ENCODE peak calls at places on chromosomes 5 and 9, in ten cellular contexts. J, V, I, G, Z, S, L, K, F and X are unnamed samples.

GRCh38 chr5:150573867-150574817 is 66.2 kb downstream of the NDST1 start:
- DNase-seq in J (no peak), V (no peak), I (no peak), G (no peak), Z (no peak), S (peak; percentile 26), L (no peak), K (peak; percentile 40), F (no peak), X (no peak)

GRCh38 chr5:7392401-7393024 is 3.4 kb upstream of the ADCY2 start:
- DNase-seq in J (no peak), V (no peak), I (no peak), G (no peak), Z (no peak), S (no peak), L (no peak), K (no peak), F (no peak), X (peak; percentile 72)

GRCh38 chr5:67003373-67003905 is 193.2 kb downstream of the CD180 start:
- DNase-seq in J (no peak), V (no peak), I (no peak), G (no peak), Z (no peak), S (no peak), L (no peak), K (no peak), F (no peak), X (no peak)

GRCh38 chr5:150515446-150515845 is 7.5 kb downstream of the NDST1 start:
- DNase-seq in J (no peak), V (peak; percentile 67), I (no peak), G (no peak), Z (no peak), S (peak; percentile 54), L (no peak), K (no peak), F (no peak), X (no peak)

GRCh38 chr5:62305358-62305714 is 670 bp upstream of the KIF2A start:
- DNase-seq in J (no peak), V (no peak), I (no peak), G (no peak), Z (no peak), S (no peak), L (no peak), K (no peak), F (no peak), X (no peak)

GRCh38 chr5:591746-592145 is 20.4 kb upstream of the CEP72 start:
- DNase-seq in J (no peak), V (peak; percentile 15), I (no peak), G (no peak), Z (no peak), S (no peak), L (peak; percentile 32), K (no peak), F (no peak), X (no peak)

GRCh38 chr5:110477923-110478322 is 248.5 kb downstream of the TMEM232 start:
- DNase-seq in J (peak; percentile 4), V (no peak), I (no peak), G (no peak), Z (no peak), S (no peak), L (no peak), K (no peak), F (no peak), X (no peak)

GRCh38 chr9:100229561-100229960 is 123.2 kb downstream of the TEX10 start:
- DNase-seq in J (no peak), V (no peak), I (no peak), G (no peak), Z (no peak), S (no peak), L (no peak), K (no peak), F (no peak), X (no peak)

GRCh38 chr9:30932226-30932625 is 1452.2 kb upstream of the ACO1 start:
- DNase-seq in J (peak; percentile 6), V (no peak), I (no peak), G (no peak), Z (no peak), S (no peak), L (no peak), K (no peak), F (no peak), X (no peak)

GRCh38 chr9:4596165-4596922 is 65.8 kb upstream of the PLPP6 start:
- DNase-seq in J (no peak), V (no peak), I (no peak), G (no peak), Z (no peak), S (no peak), L (no peak), K (no peak), F (no peak), X (no peak)
- H3K27ac ChIP-seq in J (no peak overlapping the region), V (peak overlapping the region; percentile 0), I (no peak overlapping the region), G (peak overlapping the region; percentile 66), Z (peak overlapping the region; percentile 28), S (no peak overlapping the region), L (no peak overlapping the region), K (no peak overlapping the region), F (no peak overlapping the region), X (no peak overlapping the region)

GRCh38 chr5:131563434-131564228 is 71.4 kb downstream of the RAPGEF6 start:
- DNase-seq in J (peak; percentile 13), V (no peak), I (no peak), G (no peak), Z (no peak), S (no peak), L (no peak), K (no peak), F (no peak), X (no peak)
- TF ChIP-seq CTCF in J (no peak), V (no peak), I (no peak), G (no peak), Z (no peak), S (no peak), L (no peak), K (no peak), F (no peak), X (no peak)

DNA sequence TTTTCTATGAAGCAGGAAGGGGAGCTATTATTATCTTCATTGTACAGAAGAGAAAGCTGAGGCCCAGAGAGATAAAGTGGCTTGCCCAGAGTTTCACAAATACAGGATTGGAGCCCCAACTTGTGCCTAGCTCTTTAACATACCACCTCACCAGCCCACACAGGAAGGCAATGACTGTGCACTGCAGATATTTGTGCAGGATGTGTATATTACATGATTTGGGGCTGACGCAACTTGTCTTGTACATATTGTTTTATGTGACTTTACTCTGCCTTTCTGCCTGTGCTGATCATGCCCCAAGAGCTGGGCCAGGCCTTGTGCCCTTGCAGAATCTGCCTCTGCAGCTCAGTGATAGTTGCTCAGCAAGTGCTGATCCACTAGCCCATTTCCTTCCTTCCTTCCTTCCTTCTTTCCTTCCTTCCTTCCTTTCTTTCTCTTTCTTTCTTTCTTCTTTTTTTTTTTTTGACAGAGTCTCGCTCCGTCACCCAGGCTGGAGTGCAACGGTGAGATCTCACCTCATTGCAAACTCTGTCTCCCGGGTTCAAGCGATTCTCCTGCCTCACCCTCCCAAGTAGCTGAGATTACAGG is 106.6 kb upstream of the TBCA start:
- DNase-seq in J (peak; percentile 50), V (no peak), I (no peak), G (no peak), Z (no peak), S (no peak), L (no peak), K (no peak), F (no peak), X (no peak)
- H3K27ac ChIP-seq in J (peak overlapping the region; percentile 4), V (no peak overlapping the region), I (no peak overlapping the region), G (no peak overlapping the region), Z (no peak overlapping the region), S (no peak overlapping the region), L (no peak overlapping the region), K (no peak overlapping the region), F (no peak overlapping the region), X (no peak overlapping the region)

DNA sequence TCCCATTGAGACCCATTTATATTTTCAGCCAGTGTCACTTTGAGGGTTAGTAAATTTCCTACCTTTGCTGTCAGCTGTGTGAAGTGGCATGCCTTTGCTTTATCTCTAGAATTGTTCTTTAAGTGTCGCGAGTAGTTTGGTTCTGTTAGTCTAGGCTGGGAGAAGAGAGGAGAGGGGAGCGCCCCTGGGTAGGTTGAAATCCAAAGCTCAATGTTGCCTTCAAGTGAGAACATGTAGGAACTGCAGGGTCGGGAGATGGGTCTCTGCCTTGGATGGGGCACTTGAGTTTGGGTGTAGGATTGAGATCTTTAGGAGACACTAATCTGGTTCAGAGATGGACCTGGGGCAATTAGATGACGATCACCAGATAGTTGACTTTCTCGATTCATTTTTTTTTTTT is 46.3 kb downstream of the STC2 start:
- DNase-seq in J (no peak), V (no peak), I (no peak), G (no peak), Z (no peak), S (no peak), L (no peak), K (no peak), F (no peak), X (no peak)
- TF ChIP-seq CTCF in J (no peak), V (no peak), I (peak; percentile 49), G (no peak), Z (peak; percentile 55), S (no peak), L (no peak), K (no peak), F (no peak), X (no peak)

DNA sequence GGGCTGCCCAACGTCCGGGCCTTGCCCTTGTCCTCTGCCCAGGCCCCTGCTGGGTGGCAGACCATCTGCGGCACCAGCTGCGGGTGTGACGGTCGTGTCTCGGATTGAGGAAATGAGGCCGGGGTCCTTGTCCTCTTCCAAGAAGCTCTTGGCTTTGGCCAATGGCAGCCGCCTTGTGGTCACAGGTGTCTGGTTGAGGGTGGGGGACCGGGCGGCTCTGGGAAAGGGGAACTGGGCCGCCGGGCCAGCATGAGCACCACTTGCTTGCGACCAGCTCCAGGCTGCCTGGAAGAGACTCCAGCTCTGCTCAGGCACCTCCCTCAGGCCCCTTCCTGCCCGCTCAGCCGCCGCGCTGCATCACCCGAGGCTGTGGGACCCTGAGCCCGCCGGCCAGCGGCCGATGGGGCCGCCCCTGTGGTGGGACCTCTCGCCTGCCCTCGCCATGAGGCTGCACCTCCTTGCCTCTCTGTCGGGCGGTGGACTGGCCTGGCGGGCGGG is 59.7 kb downstream of the RXRA start:
- DNase-seq in J (no peak), V (no peak), I (no peak), G (no peak), Z (no peak), S (no peak), L (no peak), K (no peak), F (no peak), X (no peak)
- H3K27ac ChIP-seq in J (peak overlapping the region; percentile 99), V (peak overlapping the region; percentile 75), I (no peak overlapping the region), G (peak overlapping the region; percentile 91), Z (peak overlapping the region; percentile 87), S (no peak overlapping the region), L (no peak overlapping the region), K (peak overlapping the region; percentile 86), F (no peak overlapping the region), X (no peak overlapping the region)

DNA sequence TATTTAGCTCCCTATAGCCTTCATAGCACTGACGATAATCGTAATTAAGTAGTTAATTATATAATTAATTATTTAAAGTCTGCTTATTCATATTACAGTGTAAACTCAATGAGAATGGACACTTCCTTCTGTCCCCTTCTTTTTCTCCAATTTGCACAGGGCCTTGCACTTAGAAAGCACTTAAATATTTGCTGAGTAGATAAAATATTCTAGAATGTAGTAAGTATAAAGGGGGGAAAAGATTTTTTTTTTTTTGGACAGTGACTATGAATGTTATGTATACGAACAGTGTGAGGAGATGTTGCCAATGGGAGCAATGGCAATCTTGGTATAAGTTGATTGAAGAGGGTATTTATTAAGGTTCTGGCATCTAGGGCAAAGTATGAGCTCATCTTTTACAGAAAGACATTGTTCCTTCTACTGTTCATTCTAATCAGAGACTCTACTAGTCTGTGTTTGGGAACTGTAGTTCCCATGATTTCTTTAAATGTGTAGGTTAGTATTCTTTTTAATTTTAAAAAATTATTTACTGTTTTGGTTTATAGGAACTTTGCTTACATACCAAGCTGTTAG is 49.4 kb downstream of the YTHDC2 start:
- DNase-seq in J (no peak), V (no peak), I (no peak), G (no peak), Z (no peak), S (no peak), L (no peak), K (no peak), F (no peak), X (no peak)
- TF ChIP-seq CTCF in J (no peak), V (no peak), I (no peak), G (no peak), Z (no peak), S (no peak), L (no peak), K (no peak), F (no peak), X (no peak)